ENCODE peak calls at places on chromosomes 6 and 20, in four cellular contexts. E, S, P and B are unnamed samples.

GRCh38 chr6:166627875-166628849 is 1.1 kb upstream of the RPS6KA2 start:
- DNase-seq in E (peak; percentile 57), S (no peak), P (peak; percentile 39), B (peak; percentile 72)

GRCh38 chr6:42138630-42139619 is 3.5 kb downstream of the C6orf132 start:
- DNase-seq in E (no peak), S (no peak), P (no peak), B (no peak)

GRCh38 chr6:111713811-111714210 is 108.1 kb upstream of the TRAF3IP2 start:
- DNase-seq in E (no peak), S (no peak), P (no peak), B (no peak)

GRCh38 chr20:4064118-4064962 is 49.0 kb upstream of the RNF24 start:
- DNase-seq in E (no peak), S (peak; percentile 83), P (no peak), B (no peak)

GRCh38 chr20:5090191-5090590 is 29.6 kb downstream of the PCNA start:
- DNase-seq in E (no peak), S (no peak), P (no peak), B (no peak)

GRCh38 chr6:149843051-149843633 is 21.0 kb downstream of the LRP11 start:
- DNase-seq in E (no peak), S (no peak), P (no peak), B (no peak)

GRCh38 chr6:167233490-167233889 is 57.6 kb upstream of the UNC93A start:
- DNase-seq in E (no peak), S (no peak), P (no peak), B (no peak)

GRCh38 chr6:53461041-53461656 is 83.8 kb downstream of the GCLC start:
- DNase-seq in E (no peak), S (no peak), P (no peak), B (no peak)

GRCh38 chr6:134938896-134939295 is 11.0 kb downstream of the ALDH8A1 start:
- DNase-seq in E (peak; percentile 79), S (no peak), P (peak; percentile 10), B (peak; percentile 61)

GRCh38 chr20:45080867-45081616 is 19.9 kb downstream of the KCNS1 start:
- DNase-seq in E (no peak), S (no peak), P (no peak), B (no peak)

GRCh38 chr6:28729501-28730402 is 194.0 kb downstream of the TRIM27 start:
- DNase-seq in E (no peak), S (no peak), P (no peak), B (no peak)

GRCh38 chr6:34792605-34793500 is 970 bp downstream of the BLTP3A start:
- DNase-seq in E (peak; percentile 31), S (no peak), P (no peak), B (peak; percentile 35)

GRCh38 chr20:13054011-13054410 is 45.2 kb downstream of the SPTLC3 start:
- DNase-seq in E (no peak), S (no peak), P (no peak), B (no peak)

GRCh38 chr6:168322966-168323365 is 3.4 kb upstream of the DACT2 start:
- DNase-seq in E (no peak), S (no peak), P (no peak), B (no peak)

GRCh38 chr6:48826884-48827701 is 636.0 kb downstream of the MMUT start:
- DNase-seq in E (no peak), S (no peak), P (no peak), B (no peak)

GRCh38 chr20:38141889-38142494 is 23.1 kb downstream of the TGM2 start:
- DNase-seq in E (no peak), S (no peak), P (no peak), B (no peak)

GRCh38 chr6:145475794-145476396 is 259.4 kb downstream of the EPM2A start:
- DNase-seq in E (no peak), S (no peak), P (no peak), B (no peak)

GRCh38 chr6:14596410-14596809 is 478.8 kb downstream of the CD83 start:
- DNase-seq in E (no peak), S (no peak), P (no peak), B (no peak)

GRCh38 chr20:15406072-15406471 is 1068.7 kb upstream of the FLRT3 start:
- DNase-seq in E (no peak), S (no peak), P (no peak), B (no peak)

GRCh38 chr6:112203577-112204349 is 50.6 kb downstream of the LAMA4 start:
- DNase-seq in E (no peak), S (no peak), P (no peak), B (no peak)

GRCh38 chr6:134903448-134903847 is 46.5 kb downstream of the ALDH8A1 start:
- DNase-seq in E (no peak), S (no peak), P (no peak), B (no peak)

GRCh38 chr20:11689262-11689661 is 228.4 kb upstream of the BTBD3 start:
- DNase-seq in E (no peak), S (no peak), P (no peak), B (no peak)

GRCh38 chr20:62010551-62011402 is 54.9 kb downstream of the TAF4 start:
- DNase-seq in E (peak; percentile 68), S (no peak), P (peak; percentile 41), B (peak; percentile 67)

GRCh38 chr20:38001173-38001875 is 31.9 kb downstream of the TTI1 start:
- DNase-seq in E (peak; percentile 28), S (no peak), P (no peak), B (no peak)

GRCh38 chr6:5461365-5461764 is 200.1 kb downstream of the FARS2 start:
- DNase-seq in E (no peak), S (no peak), P (no peak), B (no peak)

GRCh38 chr6:92274588-92274987 is 1144.8 kb downstream of the EPHA7 start:
- DNase-seq in E (no peak), S (no peak), P (no peak), B (no peak)

GRCh38 chr20:43949741-43950618 is 35.3 kb downstream of the TOX2 start:
- DNase-seq in E (peak; percentile 82), S (no peak), P (peak; percentile 46), B (peak; percentile 75)

GRCh38 chr6:41193171-41193734 is 7.7 kb downstream of the TREML2 start:
- DNase-seq in E (no peak), S (no peak), P (no peak), B (no peak)

GRCh38 chr6:138882369-138883017 is 86.6 kb downstream of the ECT2L start:
- DNase-seq in E (no peak), S (no peak), P (no peak), B (no peak)